ENCODE peak calls at places on chromosomes 13 and 19, in eight cellular contexts. K is lower lobe of right lung, G is upper lobe of right lung, I is nephron progenitor cell, Z is endothelial cell, X is transverse colon, Y is AG09309, F is Panc1. D is an unnamed sample.
A peak's percentile ranks its signal among the peaks of the same experiment; 100 is the strongest.

GRCh38 chr19:53944933-53945332 is 17.8 kb upstream of the CACNG8 start:
- DNase-seq in Z (no peak), G (no peak), I (no peak), Y (no peak), K (no peak), X (no peak), F (no peak), D (no peak)

GRCh38 chr19:33638167-33639033 is 16.6 kb downstream of the CHST8 start:
- DNase-seq in G (peak; percentile 11), I (no peak), F (no peak), X (no peak), Z (no peak), Y (no peak), K (peak; percentile 19), D (no peak)

GRCh38 chr13:68872338-68872737 is 1235.3 kb upstream of the ATXN8OS start:
- DNase-seq in F (no peak), G (no peak), K (no peak), Z (no peak), I (no peak), X (no peak), Y (no peak), D (no peak)

GRCh38 chr13:100394005-100394695 is 194.4 kb downstream of the GGACT start:
- DNase-seq in Z (no peak), X (no peak), I (no peak), F (peak; percentile 50), G (no peak), Y (peak; percentile 80), K (no peak), D (peak; percentile 22)

GRCh38 chr19:38799104-38799503 is 10.1 kb downstream of the LGALS7B start:
- DNase-seq in K (no peak), F (peak; percentile 61), Y (no peak), X (no peak), I (no peak), Z (no peak), G (no peak), D (no peak)

GRCh38 chr13:72150502-72150901 is 283.5 kb upstream of the DACH1 start:
- DNase-seq in I (no peak), K (no peak), X (no peak), F (no peak), Y (no peak), Z (no peak), G (no peak), D (no peak)

GRCh38 chr19:4278926-4279529 is at the start of gene SHD:
- DNase-seq in Y (no peak), I (peak; percentile 70), Z (no peak), F (no peak), K (no peak), G (no peak), X (no peak), D (no peak)

GRCh38 chr19:10105241-10106099 is 692 bp upstream of the PPAN start:
- DNase-seq in F (no peak), K (no peak), I (no peak), Y (no peak), Z (no peak), G (no peak), X (peak; percentile 22), D (no peak)

GRCh38 chr19:11451942-11452813 is 16.7 kb downstream of the PRKCSH start:
- DNase-seq in Z (no peak), K (no peak), G (no peak), Y (no peak), I (no peak), F (no peak), X (no peak), D (no peak)

GRCh38 chr13:32323912-32324311 is 8.6 kb downstream of the BRCA2 start:
- DNase-seq in G (no peak), F (no peak), K (no peak), X (no peak), Z (no peak), Y (no peak), I (no peak), D (no peak)

GRCh38 chr13:53351040-53351439 is 322.4 kb downstream of the OLFM4 start:
- DNase-seq in K (no peak), F (no peak), I (peak; percentile 6), Y (no peak), G (no peak), Z (no peak), X (no peak), D (no peak)

GRCh38 chr13:57631607-57632275 is at the start of gene PCDH17:
- DNase-seq in I (peak; percentile 50), Y (no peak), F (no peak), G (peak; percentile 58), X (peak; percentile 7), Z (peak; percentile 32), K (no peak), D (no peak)

GRCh38 chr13:83496501-83496900 is 385.8 kb downstream of the SLITRK1 start:
- DNase-seq in Y (no peak), X (no peak), G (no peak), I (no peak), F (no peak), K (no peak), Z (no peak), D (no peak)

DNA sequence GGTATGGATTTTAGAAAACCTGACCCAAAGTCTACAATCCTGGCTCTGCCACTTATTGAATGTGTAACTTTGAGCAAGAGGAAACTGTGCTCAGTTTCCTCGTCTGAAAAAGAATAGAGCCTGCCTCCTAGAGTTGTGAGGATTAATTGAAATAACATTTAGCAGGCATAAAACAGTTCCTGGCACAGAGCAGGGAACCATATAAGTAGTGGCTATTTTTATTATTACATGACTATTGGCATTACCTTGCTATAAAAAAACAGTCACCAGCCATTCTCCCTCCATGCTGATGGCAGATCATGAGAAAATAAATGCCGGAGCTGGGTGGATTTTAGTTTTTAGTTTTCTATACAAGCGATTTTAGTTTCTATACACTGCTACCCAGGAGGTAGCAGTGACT is 5.8 kb downstream of the DOCK9 start:
- DNase-seq in F (no peak), I (no peak), X (no peak), K (no peak), G (no peak), Y (no peak), Z (no peak), D (no peak)
- TF ChIP-seq CTCF in F (no peak), I (no peak), X (no peak), K (no peak), G (no peak), Y (no peak), Z (no peak), D (no peak)

DNA sequence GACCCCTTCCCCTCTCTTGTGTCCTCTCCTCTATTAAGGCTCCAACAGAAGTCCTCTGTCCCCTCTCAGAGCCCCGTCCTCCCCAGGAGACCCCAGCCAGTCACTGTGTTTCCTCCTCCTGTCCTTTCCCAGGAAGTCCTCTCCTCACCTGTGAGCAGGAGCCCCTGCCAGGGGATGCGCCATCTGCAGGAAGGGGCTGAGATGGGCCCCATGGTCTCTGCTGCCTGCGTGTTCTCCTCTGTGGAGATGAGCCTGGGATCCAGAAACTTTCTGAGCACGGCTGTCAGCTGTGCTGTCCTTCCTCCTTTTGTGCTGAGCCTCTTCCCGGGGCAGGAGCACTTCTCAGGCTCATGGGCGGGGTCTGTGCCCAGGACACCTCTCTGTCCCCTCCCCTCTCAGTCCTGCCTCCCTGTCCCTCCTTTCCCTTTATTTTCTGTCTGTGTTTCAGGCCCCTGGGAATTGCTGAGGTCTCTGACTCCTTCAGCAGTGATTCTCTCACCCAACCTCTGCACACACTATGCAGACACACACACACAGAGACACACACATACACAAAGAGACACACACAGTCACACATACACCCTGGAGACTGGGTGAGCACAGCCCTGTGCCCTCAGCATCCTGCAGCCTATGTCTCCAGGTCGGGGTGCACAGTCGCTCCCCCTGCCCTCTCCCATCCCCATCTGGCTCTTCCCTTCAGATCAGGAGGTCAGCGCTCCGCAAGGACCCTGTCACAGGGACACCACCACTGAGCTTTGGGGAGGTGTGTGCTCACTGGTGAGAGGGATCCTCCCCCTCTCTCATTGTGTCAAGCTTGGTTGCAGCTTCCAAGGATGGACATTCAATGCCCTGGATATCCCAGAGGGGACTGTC is at the start of gene CEACAM8:
- DNase-seq in G (no peak), I (no peak), F (no peak), Y (no peak), K (no peak), Z (no peak), X (no peak), D (no peak)
- TF ChIP-seq CTCF in G (no peak), I (no peak), F (no peak), Y (no peak), K (no peak), Z (no peak), X (no peak), D (no peak)

GRCh38 chr19:46469541-46470185 is 1.7 kb downstream of the PNMA8A start:
- DNase-seq in X (no peak), Y (no peak), K (no peak), F (no peak), G (peak; percentile 62), I (no peak), Z (no peak), D (no peak)

GRCh38 chr19:46471778-46472543 is 598 bp upstream of the PNMA8A start:
- DNase-seq in F (no peak), X (no peak), Y (no peak), G (peak; percentile 2), K (no peak), I (no peak), Z (no peak), D (no peak)

GRCh38 chr19:46470376-46470775 is 987 bp downstream of the PNMA8A start:
- DNase-seq in K (no peak), G (peak; percentile 46), F (no peak), I (no peak), Y (no peak), X (no peak), Z (no peak), D (no peak)

GRCh38 chr19:46472592-46472991 is 1.2 kb upstream of the PNMA8A start:
- DNase-seq in X (no peak), G (peak; percentile 15), K (no peak), Z (no peak), Y (no peak), F (no peak), I (no peak), D (no peak)

GRCh38 chr19:46471116-46471733 is at the start of gene PNMA8A:
- DNase-seq in F (no peak), X (peak; percentile 24), Y (no peak), G (peak; percentile 79), Z (peak; percentile 75), K (peak; percentile 62), I (peak; percentile 94), D (peak; percentile 28)
- TF ChIP-seq CTCF in F (no peak), X (peak; percentile 13), Y (peak; percentile 1), G (no peak), Z (no peak), K (no peak), I (no peak), D (no peak)

GRCh38 chr19:1259873-1260748 is 9.0 kb upstream of the CIRBP start:
- DNase-seq in K (peak; percentile 72), Y (no peak), G (peak; percentile 82), X (peak; percentile 63), F (no peak), I (peak; percentile 40), Z (no peak), D (peak; percentile 68)

GRCh38 chr19:1261863-1262686 is 7.1 kb upstream of the CIRBP start:
- DNase-seq in K (peak; percentile 91), G (peak; percentile 95), Y (no peak), F (no peak), Z (no peak), X (peak; percentile 94), I (no peak), D (peak; percentile 90)

GRCh38 chr19:1260749-1261511 is 8.2 kb upstream of the CIRBP start:
- DNase-seq in G (peak; percentile 98), Z (peak; percentile 98), Y (peak; percentile 80), F (no peak), K (peak; percentile 97), I (peak; percentile 97), X (peak; percentile 98), D (peak; percentile 96)

GRCh38 chr19:1262687-1263123 is 6.4 kb upstream of the CIRBP start:
- DNase-seq in X (peak; percentile 25), Z (no peak), F (no peak), G (no peak), K (no peak), Y (no peak), I (peak; percentile 57), D (no peak)

GRCh38 chr19:1261512-1261862 is 7.6 kb upstream of the CIRBP start:
- DNase-seq in Y (no peak), K (peak; percentile 61), I (peak; percentile 28), G (peak; percentile 73), Z (no peak), F (no peak), X (peak; percentile 46), D (no peak)
- TF ChIP-seq CTCF in Y (peak; percentile 24), K (no peak), I (no peak), G (peak; percentile 6), Z (peak; percentile 22), F (no peak), X (peak; percentile 65), D (peak; percentile 10)